ENCODE peak calls at places on chromosomes 12 and 14, in four cellular contexts. One of them, this sample, is unnamed.

GRCh38 chr12:95809000-95809680 is 18.6 kb upstream of the NTN4 start:
- DNase-seq in endodermal cell: no peak
- DNase-seq in naive thymus-derived CD8-positive, alpha-beta T cell: no peak
- DNase-seq in G401: no peak
- DNase-seq in this sample: no peak

GRCh38 chr12:47767197-47767724 is 5.8 kb upstream of the SLC48A1 start:
- DNase-seq in naive thymus-derived CD8-positive, alpha-beta T cell: peak
- DNase-seq in G401: no peak
- DNase-seq in endodermal cell: peak
- DNase-seq in this sample: no peak

GRCh38 chr14:76919811-76920571 is 93.8 kb downstream of the LRRC74A start:
- DNase-seq in G401: no peak
- DNase-seq in naive thymus-derived CD8-positive, alpha-beta T cell: no peak
- DNase-seq in endodermal cell: peak
- DNase-seq in this sample: no peak

GRCh38 chr12:50913224-50913623 is 39.1 kb upstream of the HIGD1C start:
- DNase-seq in G401: no peak
- DNase-seq in naive thymus-derived CD8-positive, alpha-beta T cell: no peak
- DNase-seq in endodermal cell: no peak
- DNase-seq in this sample: no peak

GRCh38 chr12:41008472-41008871 is 179.6 kb upstream of the PDZRN4 start:
- DNase-seq in G401: no peak
- DNase-seq in naive thymus-derived CD8-positive, alpha-beta T cell: no peak
- DNase-seq in endodermal cell: no peak
- DNase-seq in this sample: no peak

GRCh38 chr14:32939254-32940065 is 781 bp downstream of the NPAS3 start:
- DNase-seq in G401: peak
- DNase-seq in endodermal cell: peak
- DNase-seq in naive thymus-derived CD8-positive, alpha-beta T cell: no peak
- DNase-seq in this sample: no peak

GRCh38 chr14:65224799-65225198 is 122.5 kb upstream of the MAX start:
- DNase-seq in G401: peak
- DNase-seq in endodermal cell: no peak
- DNase-seq in naive thymus-derived CD8-positive, alpha-beta T cell: no peak
- DNase-seq in this sample: peak

GRCh38 chr12:121209221-121209620 is 708 bp upstream of the P2RX4 start:
- DNase-seq in naive thymus-derived CD8-positive, alpha-beta T cell: no peak
- DNase-seq in G401: no peak
- DNase-seq in endodermal cell: no peak
- DNase-seq in this sample: no peak

GRCh38 chr12:19316420-19316819 is 122.9 kb upstream of the AEBP2 start:
- DNase-seq in G401: no peak
- DNase-seq in endodermal cell: no peak
- DNase-seq in naive thymus-derived CD8-positive, alpha-beta T cell: no peak
- DNase-seq in this sample: no peak

GRCh38 chr12:92143280-92143679 is 2.4 kb downstream of the BTG1 start:
- DNase-seq in G401: no peak
- DNase-seq in endodermal cell: peak
- DNase-seq in naive thymus-derived CD8-positive, alpha-beta T cell: no peak
- DNase-seq in this sample: no peak

GRCh38 chr14:91368681-91369416 is 48.8 kb downstream of the CCDC88C start:
- DNase-seq in naive thymus-derived CD8-positive, alpha-beta T cell: no peak
- DNase-seq in G401: no peak
- DNase-seq in endodermal cell: no peak
- DNase-seq in this sample: no peak